ENCODE peak calls at places on chromosomes 11 and 22, in ten cellular contexts. T is tibial artery; W is heart right ventricle; F is colonic mucosa; G is psoas muscle; H is cardiac muscle cell; P is pancreas; Z is CD8-positive, alpha-beta memory T cell; N is PC-3; C is iPS DF 6.9. J is an unnamed sample. For H3K9me3, the result is how much of the 10 kb centered on the place peaks cover.

GRCh38 chr22:39351689-39352214 is 2.0 kb downstream of the SYNGR1 start:
- DNase-seq in Z (peak), P (no peak), N (no peak), W (no peak), H (peak), F (no peak), T (no peak), C (no peak), G (no peak), J (no peak)

GRCh38 chr11:108967571-108967970 is 302.7 kb downstream of the DDX10 start:
- DNase-seq in W (peak), G (no peak), C (no peak), T (no peak), P (no peak), H (peak), N (no peak), Z (no peak), F (no peak), J (peak)

GRCh38 chr22:22687638-22688500 is 43.5 kb downstream of the GGTLC2 start:
- DNase-seq in H (no peak), T (no peak), G (no peak), P (peak), N (peak), W (peak), F (peak), Z (no peak), C (no peak), J (no peak)

GRCh38 chr11:102545701-102546100 is 15.2 kb upstream of the MMP7 start:
- DNase-seq in T (no peak), P (no peak), H (no peak), Z (no peak), C (no peak), F (no peak), N (peak), W (no peak), G (no peak), J (no peak)

GRCh38 chr11:58685973-58686720 is 45.6 kb downstream of the GLYAT start:
- DNase-seq in W (no peak), H (no peak), P (no peak), F (no peak), Z (no peak), T (no peak), N (no peak), G (no peak), C (no peak), J (no peak)

GRCh38 chr11:94563848-94564442 is 3.2 kb upstream of the PIWIL4 start:
- DNase-seq in P (no peak), C (no peak), Z (no peak), F (no peak), T (no peak), W (no peak), N (no peak), H (no peak), G (no peak), J (no peak)

GRCh38 chr11:134531331-134532135 is 119.5 kb upstream of the B3GAT1 start:
- DNase-seq in N (no peak), C (no peak), W (peak), F (peak), T (peak), P (peak), H (peak), Z (no peak), G (peak), J (no peak)

GRCh38 chr11:7651140-7651551 is 22.2 kb downstream of the CYB5R2 start:
- DNase-seq in N (peak), Z (no peak), G (no peak), C (no peak), F (no peak), P (no peak), T (no peak), W (no peak), H (no peak), J (no peak)

GRCh38 chr11:12330491-12331231 is 46.7 kb upstream of the PARVA start:
- DNase-seq in T (no peak), W (no peak), P (peak), Z (no peak), H (peak), F (no peak), N (no peak), C (no peak), G (no peak), J (no peak)

GRCh38 chr11:61752117-61752924 is at the start of gene MYRF:
- DNase-seq in T (no peak), F (peak), Z (peak), C (no peak), W (peak), H (peak), N (peak), P (peak), G (peak), J (no peak)

GRCh38 chr22:50248192-50249084 is 2.6 kb downstream of the HDAC10 start:
- DNase-seq in Z (no peak), F (no peak), P (no peak), G (peak), H (no peak), N (no peak), W (no peak), T (no peak), C (no peak), J (no peak)

GRCh38 chr11:123525511-123525918 is 95.4 kb downstream of the GRAMD1B start:
- DNase-seq in N (no peak), P (no peak), Z (no peak), F (no peak), W (no peak), G (no peak), T (no peak), H (no peak), C (no peak), J (no peak)

GRCh38 chr22:49570032-49570848 is 257.4 kb downstream of the BRD1 start:
- DNase-seq in N (no peak), F (no peak), Z (no peak), C (no peak), W (no peak), H (no peak), T (peak), G (no peak), P (no peak), J (no peak)

GRCh38 chr11:122209619-122210377 is 93.8 kb upstream of the BLID start:
- DNase-seq in G (peak), F (peak), H (no peak), Z (no peak), N (no peak), T (peak), C (no peak), W (peak), P (peak), J (peak)

GRCh38 chr22:25729595-25729994 is 12.4 kb upstream of the MYO18B start:
- DNase-seq in T (no peak), N (no peak), Z (no peak), F (no peak), H (no peak), W (no peak), G (no peak), C (no peak), P (no peak), J (no peak)

GRCh38 chr11:114159320-114159719 is 99.8 kb downstream of the ZBTB16 start:
- DNase-seq in N (peak), G (peak), P (no peak), C (no peak), Z (no peak), W (no peak), T (no peak), F (no peak), H (no peak), J (peak)

GRCh38 chr22:30312053-30312452 is 14.7 kb downstream of the TBC1D10A start:
- DNase-seq in C (no peak), N (peak), T (no peak), W (no peak), G (no peak), P (no peak), Z (no peak), H (no peak), F (no peak), J (no peak)

GRCh38 chr11:3959015-3959917 is 103.8 kb downstream of the STIM1 start:
- DNase-seq in C (no peak), Z (no peak), T (no peak), W (no peak), H (no peak), N (peak), F (no peak), G (no peak), P (no peak), J (no peak)

GRCh38 chr22:27213291-27213690 is 555.9 kb downstream of the MIAT start:
- DNase-seq in T (no peak), P (no peak), F (no peak), C (no peak), Z (no peak), H (no peak), G (no peak), W (no peak), N (no peak), J (no peak)

GRCh38 chr22:27214691-27215090 is 557.3 kb downstream of the MIAT start:
- DNase-seq in F (no peak), G (no peak), H (no peak), W (no peak), N (no peak), Z (no peak), C (no peak), P (no peak), T (no peak), J (no peak)

GRCh38 chr22:27212081-27212480 is 554.7 kb downstream of the MIAT start:
- DNase-seq in T (no peak), Z (no peak), G (no peak), N (no peak), F (no peak), C (no peak), H (no peak), P (no peak), W (no peak), J (no peak)

GRCh38 chr22:27212617-27213177 is 555.3 kb downstream of the MIAT start:
- DNase-seq in H (peak), W (peak), C (no peak), Z (no peak), G (peak), F (peak), N (no peak), T (peak), P (peak), J (peak)

DNA sequence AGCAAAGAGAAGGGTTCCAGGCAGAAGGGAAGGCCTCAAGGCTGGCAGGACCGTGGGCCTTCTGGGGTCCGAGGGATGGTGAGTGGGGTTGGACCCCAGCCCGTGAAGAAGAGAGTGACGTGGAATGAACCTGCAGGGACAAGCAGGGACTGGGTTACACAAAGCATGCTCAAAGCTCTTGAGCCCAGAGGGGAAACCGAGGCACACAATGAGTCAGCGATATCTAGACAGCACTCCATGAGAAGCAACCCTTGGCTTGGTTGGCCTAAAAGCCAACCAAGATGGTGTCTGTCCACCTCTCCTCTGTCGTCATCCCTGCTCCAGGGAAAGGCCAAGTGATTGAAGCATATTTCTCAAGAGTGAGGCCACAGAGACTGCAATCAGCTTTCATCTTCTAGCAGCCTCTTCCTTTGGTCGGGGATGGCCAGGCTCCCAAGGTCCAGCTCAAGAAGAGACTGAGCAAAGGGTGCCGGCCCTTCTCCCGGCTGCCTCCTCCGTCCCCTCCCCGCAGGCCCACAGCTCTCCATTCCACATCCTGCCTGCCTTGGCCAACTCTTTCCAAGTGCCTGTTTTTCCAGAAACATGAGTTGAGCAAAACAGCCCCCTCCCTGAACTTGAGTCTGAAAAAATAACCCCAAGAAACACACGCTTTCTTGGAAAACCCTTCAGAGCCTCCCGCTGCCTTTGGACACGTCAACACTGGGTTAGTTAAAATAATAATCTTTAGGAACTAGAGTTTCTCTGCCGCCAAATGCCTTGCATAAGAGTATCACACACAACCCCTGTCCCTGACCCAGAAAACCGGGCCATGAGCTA is 556.6 kb downstream of the MIAT start:
- DNase-seq in G (peak), P (peak), W (peak), T (peak), H (no peak), N (no peak), Z (no peak), F (peak), C (no peak), J (peak)
- H3K27ac ChIP-seq in G (peak), P (no peak), W (peak), T (peak), H (no peak), N (no peak), Z (no peak), F (peak), C (no peak), J (peak)

DNA sequence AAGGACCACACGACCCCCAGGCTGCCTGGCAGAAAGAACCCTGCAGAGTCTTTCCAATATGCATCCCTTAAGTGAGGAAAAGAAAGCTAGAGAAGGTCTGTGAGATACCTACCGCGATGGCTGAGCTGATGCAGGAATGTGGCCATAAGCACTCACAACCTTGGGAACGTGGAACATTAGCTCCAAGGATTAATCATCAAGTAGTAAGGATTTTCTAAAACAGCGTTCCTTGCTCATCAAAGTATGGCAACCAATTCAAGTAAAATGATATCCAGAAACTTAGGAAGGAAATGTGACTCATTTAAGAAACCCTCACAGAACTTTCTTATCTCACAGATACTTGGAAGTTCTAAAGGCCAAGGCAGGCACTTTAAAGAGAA is 12.8 kb downstream of the PACSIN2 start:
- DNase-seq in C (no peak), Z (no peak), N (peak), T (no peak), P (no peak), W (no peak), H (no peak), G (no peak), F (no peak), J (no peak)
- H3K4me3 ChIP-seq in C (no peak), Z (no peak), N (peak), T (no peak), P (no peak), W (no peak), H (no peak), G (no peak), F (no peak), J (no peak)

DNA sequence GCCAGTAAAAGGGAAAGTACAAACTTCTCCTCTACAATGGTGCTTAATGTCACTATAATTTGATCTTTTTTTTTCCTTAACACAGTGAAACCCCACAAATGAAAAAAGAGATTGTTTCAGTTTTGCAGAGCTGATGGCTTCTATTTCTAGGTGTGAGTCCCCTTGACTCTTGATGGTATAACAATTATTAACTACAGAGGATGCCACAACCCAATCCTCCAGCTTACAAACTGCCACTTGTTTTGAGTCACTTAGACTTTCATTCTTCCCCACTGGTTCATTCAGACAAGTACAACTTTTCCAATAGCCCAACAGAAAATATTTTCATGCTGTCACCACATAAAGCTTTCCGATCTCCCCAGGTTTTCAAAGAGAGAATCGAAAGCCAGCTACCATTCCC is 812.2 kb downstream of the LRRC4C start:
- DNase-seq in N (no peak), C (no peak), F (no peak), T (no peak), H (no peak), W (no peak), P (no peak), G (no peak), Z (no peak), J (no peak)
- H3K9me3 ChIP-seq in N (under half), C (under half), F (under half), T (under half), H (under half), W (under half), P (under half), G (under half), Z (under half), J (under half)

GRCh38 chr11:11244470-11245080 is 108.5 kb downstream of the CSNK2A3 start:
- DNase-seq in F (no peak), P (no peak), N (no peak), Z (no peak), W (no peak), T (no peak), H (no peak), G (no peak), C (no peak), J (no peak)

GRCh38 chr11:11246166-11246565 is 106.9 kb downstream of the CSNK2A3 start:
- DNase-seq in W (no peak), F (no peak), Z (no peak), H (no peak), P (no peak), T (no peak), N (no peak), C (no peak), G (no peak), J (no peak)

GRCh38 chr11:11243258-11243789 is 109.7 kb downstream of the CSNK2A3 start:
- DNase-seq in C (no peak), G (peak), N (no peak), F (no peak), P (no peak), H (no peak), W (no peak), Z (no peak), T (peak), J (peak)

GRCh38 chr11:11241284-11241683 is 111.8 kb downstream of the CSNK2A3 start:
- DNase-seq in N (no peak), C (no peak), G (no peak), F (no peak), H (no peak), W (no peak), Z (no peak), P (no peak), T (no peak), J (no peak)

DNA sequence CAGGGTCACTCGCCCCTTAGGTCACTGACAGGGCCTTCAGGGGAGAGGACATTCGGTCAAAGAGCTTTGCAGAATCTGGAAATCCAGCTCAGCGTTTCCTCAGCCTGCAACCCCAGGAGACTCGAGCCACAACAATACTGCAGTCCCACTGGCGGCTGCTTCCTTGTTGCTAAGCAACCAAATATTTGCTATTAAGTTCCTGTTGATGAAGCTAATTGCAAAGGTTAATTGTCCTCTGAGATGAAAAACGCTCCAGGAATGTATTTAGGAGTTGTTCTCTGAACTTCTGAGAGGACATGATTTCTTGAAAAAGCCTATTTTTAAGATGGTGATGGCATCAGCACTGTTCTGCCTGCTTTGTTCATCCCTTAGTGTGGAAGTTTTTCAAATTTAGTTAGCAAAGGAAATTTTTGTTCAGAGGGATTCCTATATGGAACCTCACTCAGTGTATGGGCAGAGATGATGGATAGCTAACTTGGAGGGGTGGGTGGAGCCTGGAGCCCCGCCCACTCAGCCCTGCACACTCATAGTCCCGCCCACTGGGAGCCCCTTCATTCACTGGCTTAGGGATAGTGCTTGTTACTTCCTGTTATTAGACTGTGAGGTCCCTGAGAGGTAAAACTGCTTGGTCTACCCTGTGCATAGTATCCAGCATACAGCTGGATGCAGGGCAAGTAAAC is 109.1 kb downstream of the CSNK2A3 start:
- DNase-seq in N (no peak), T (no peak), P (no peak), G (peak), H (peak), F (no peak), W (peak), Z (peak), C (no peak), J (no peak)
- H3K27ac ChIP-seq in N (no peak), T (peak), P (no peak), G (peak), H (no peak), F (peak), W (peak), Z (peak), C (no peak), J (peak)

J was measured in gastrocnemius medialis.